ENCODE peak calls at places on chromosome 13, in seven cellular contexts. G is upper lobe of right lung, N is osteocyte, B is PC-9, F is fibroblast of the aortic adventitia, L is HL-60, O is neural crest cell. K is an unnamed sample.
A peak's percentile ranks its signal among the peaks of the same experiment; 100 is the strongest.

GRCh38 chr13:109883181-109884180 is 97.1 kb upstream of the IRS2 start:
- DNase-seq in B (no peak), F (no peak), L (no peak), O (no peak), N (no peak), G (no peak), K (no peak)

GRCh38 chr13:113090415-113090770 is 15.2 kb upstream of the F7 start:
- DNase-seq in F (no peak), B (no peak), N (no peak), L (no peak), O (no peak), G (peak; percentile 46), K (no peak)

GRCh38 chr13:59391696-59392095 is 772.0 kb downstream of the DIAPH3 start:
- DNase-seq in O (peak; percentile 58), N (no peak), L (peak; percentile 21), G (no peak), F (peak; percentile 77), B (peak; percentile 14), K (no peak)

GRCh38 chr13:98874029-98874397 is 103.9 kb downstream of the DOCK9 start:
- DNase-seq in O (no peak), F (no peak), N (no peak), G (no peak), B (no peak), L (no peak), K (no peak)

GRCh38 chr13:67140006-67140405 is 90.1 kb downstream of the PCDH9 start:
- DNase-seq in G (no peak), N (no peak), F (no peak), L (no peak), B (no peak), O (no peak), K (no peak)

GRCh38 chr13:76307157-76307556 is 579.0 kb downstream of the KCTD12 start:
- DNase-seq in B (no peak), F (peak; percentile 88), O (no peak), L (no peak), N (no peak), G (no peak), K (no peak)

GRCh38 chr13:63190742-63191141 is 1775.1 kb upstream of the PCDH20 start:
- DNase-seq in G (no peak), F (peak; percentile 9), B (peak; percentile 36), L (no peak), N (no peak), O (no peak), K (no peak)

GRCh38 chr13:47816835-47817234 is 184.2 kb downstream of the SUCLA2 start:
- DNase-seq in G (no peak), B (no peak), N (no peak), L (no peak), F (no peak), O (no peak), K (no peak)

GRCh38 chr13:35500071-35500595 is 23.6 kb upstream of the MAB21L1 start:
- DNase-seq in O (no peak), F (no peak), L (no peak), N (no peak), B (no peak), G (no peak), K (no peak)

GRCh38 chr13:87671824-87672603 is 843 bp downstream of the SLITRK5 start:
- DNase-seq in L (no peak), G (peak; percentile 64), F (no peak), O (peak; percentile 48), N (no peak), B (no peak), K (no peak)

GRCh38 chr13:48234652-48235099 is 1.7 kb downstream of the ITM2B start:
- DNase-seq in N (no peak), B (no peak), L (no peak), F (peak; percentile 37), G (no peak), O (no peak), K (no peak)

GRCh38 chr13:46743191-46743590 is 53.8 kb downstream of the ESD start:
- DNase-seq in L (no peak), N (no peak), B (no peak), F (no peak), G (no peak), O (no peak), K (no peak)

GRCh38 chr13:113441661-113442060 is 11.6 kb downstream of the ADPRHL1 start:
- DNase-seq in L (no peak), G (no peak), F (no peak), O (no peak), B (no peak), N (no peak), K (no peak)

GRCh38 chr13:31351376-31351775 is 151.6 kb downstream of the B3GLCT start:
- DNase-seq in F (no peak), B (no peak), G (no peak), L (no peak), O (no peak), N (no peak), K (no peak)

GRCh38 chr13:102983496-102983895 is 82.7 kb downstream of the SLC10A2 start:
- DNase-seq in B (no peak), O (no peak), L (no peak), F (no peak), G (no peak), N (no peak), K (no peak)

GRCh38 chr13:51625555-51626345 is 41.5 kb downstream of the WDFY2 start:
- DNase-seq in L (no peak), O (no peak), B (no peak), G (no peak), N (no peak), F (peak; percentile 53), K (no peak)

GRCh38 chr13:21318891-21319532 is 140.1 kb downstream of the ZDHHC20 start:
- DNase-seq in B (no peak), O (no peak), L (no peak), G (peak; percentile 63), N (peak; percentile 65), F (no peak), K (no peak)

DNA sequence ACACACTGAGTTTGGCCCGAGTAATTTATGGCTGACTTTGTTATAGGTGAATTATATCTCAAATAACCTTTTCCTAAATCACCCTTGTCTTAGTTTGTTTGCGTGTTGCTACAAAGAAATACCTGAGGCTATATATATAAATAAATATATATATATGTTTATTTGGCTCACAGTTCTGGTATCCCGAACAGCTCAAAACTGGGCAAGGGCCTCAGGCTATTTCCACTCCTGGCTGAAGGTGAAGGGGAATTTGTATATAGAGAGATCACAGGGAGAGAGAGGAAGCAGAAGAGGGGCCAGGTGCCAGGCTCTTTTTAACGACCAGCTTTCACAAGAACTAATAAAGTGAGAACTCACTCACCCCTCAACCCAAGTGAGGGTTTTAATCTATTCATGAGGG is 159.9 kb upstream of the STARD13 start:
- DNase-seq in L (no peak), F (no peak), B (no peak), N (no peak), O (no peak), G (no peak), K (no peak)
- TF ChIP-seq CTCF in L (no peak), F (no peak), B (no peak), N (no peak), O (no peak), G (no peak), K (no peak)

GRCh38 chr13:80408270-80408669 is 67.3 kb upstream of the SPRY2 start:
- DNase-seq in L (no peak), F (no peak), B (no peak), G (no peak), O (no peak), N (no peak), K (no peak)
- TF ChIP-seq CTCF in L (no peak), F (no peak), B (no peak), G (no peak), O (no peak), N (no peak), K (no peak)

DNA sequence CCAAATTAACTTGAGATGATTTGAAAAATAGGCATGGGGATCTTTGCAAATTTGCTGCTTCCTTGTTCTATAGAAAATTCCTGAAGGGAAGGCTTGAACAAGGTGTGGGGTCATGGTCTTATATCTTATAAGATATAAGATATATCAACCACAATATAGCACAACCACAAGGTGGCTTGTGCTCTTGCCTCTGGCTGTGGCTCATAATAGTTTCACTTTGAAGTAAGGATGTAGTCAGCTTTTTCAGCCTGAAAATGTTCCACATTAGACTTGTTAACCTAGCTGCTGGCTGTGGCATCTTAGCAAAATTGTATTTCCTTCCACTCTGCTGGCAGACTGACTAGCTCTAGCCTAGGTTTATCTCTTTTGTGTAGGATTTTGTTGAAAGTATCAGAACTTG is 169.7 kb downstream of the KLF5 start:
- DNase-seq in B (no peak), O (no peak), L (no peak), N (no peak), G (no peak), F (peak; percentile 10), K (no peak)
- TF ChIP-seq CTCF in B (peak; percentile 45), O (no peak), L (no peak), N (peak; percentile 20), G (no peak), F (peak; percentile 10), K (no peak)

GRCh38 chr13:29418026-29418425 is 177.5 kb downstream of the SLC7A1 start:
- DNase-seq in G (no peak), L (no peak), O (no peak), B (no peak), F (no peak), N (no peak), K (no peak)
- TF ChIP-seq CTCF in G (no peak), L (no peak), O (peak; percentile 33), B (no peak), F (no peak), N (no peak), K (no peak)

GRCh38 chr13:94548382-94549240 is 47.3 kb downstream of the TGDS start:
- DNase-seq in B (no peak), L (no peak), F (peak; percentile 58), G (peak; percentile 80), N (no peak), O (no peak), K (no peak)
- TF ChIP-seq CTCF in B (peak; percentile 44), L (no peak), F (no peak), G (peak; percentile 27), N (peak; percentile 28), O (peak; percentile 25), K (no peak)

DNA sequence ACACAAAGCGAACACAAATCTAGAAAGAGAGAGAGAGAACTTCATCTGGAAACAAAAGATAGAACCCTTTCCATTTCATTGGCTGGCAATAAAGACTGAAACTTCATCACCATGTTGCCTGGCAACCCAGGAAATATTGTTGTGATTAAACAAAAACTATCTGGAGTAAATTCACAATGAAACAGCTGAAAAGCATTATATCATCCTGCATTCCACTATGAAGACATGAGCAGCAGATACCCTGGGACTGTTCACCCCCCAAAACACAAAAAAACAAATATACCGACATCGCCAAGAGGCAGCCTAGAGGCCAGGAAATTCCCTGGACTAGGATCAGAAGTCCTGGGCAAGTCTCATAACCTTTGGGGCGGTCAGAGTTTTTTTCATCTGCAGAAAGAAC is 158.3 kb downstream of the FOXO1 start:
- DNase-seq in O (no peak), B (no peak), N (no peak), F (peak; percentile 85), L (no peak), G (no peak), K (no peak)
- TF ChIP-seq CTCF in O (no peak), B (no peak), N (no peak), F (no peak), L (no peak), G (no peak), K (no peak)

DNA sequence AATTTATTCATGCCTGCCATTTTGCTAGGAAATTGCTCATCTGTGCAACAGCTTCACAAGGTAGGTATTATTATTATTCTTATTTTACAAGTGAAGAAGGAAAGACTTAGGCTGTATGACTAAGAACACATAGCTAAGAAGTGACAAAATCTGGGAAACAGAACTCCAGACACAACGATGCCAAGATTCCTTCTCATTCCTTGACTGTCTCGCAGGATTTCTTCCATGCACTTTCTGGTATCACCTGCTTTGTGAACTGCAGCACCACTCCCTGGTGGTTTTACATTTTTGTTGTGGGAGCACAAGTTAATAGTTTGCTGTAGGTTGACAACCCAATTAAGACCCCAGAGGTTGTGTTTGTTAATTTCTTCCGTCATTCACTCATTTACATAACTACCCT is 188.5 kb downstream of the LACC1 start:
- DNase-seq in F (peak; percentile 64), N (no peak), B (peak; percentile 11), G (no peak), L (no peak), O (no peak), K (no peak)
- TF ChIP-seq CTCF in F (no peak), N (peak; percentile 16), B (no peak), G (no peak), L (no peak), O (no peak), K (no peak)